ENCODE peak calls at places on chromosomes 3 and 15, in ten cellular contexts. D is HTR-8/SVneo; Z is pancreas; M is fibroblast of mammary gland; N is Caki2; T is T-helper 2 cell treated with Interferon-gamma antibody and Interleukin-4, amounts not matched to agents 5 μg/mL and 100 μg/mL, for 36 hours; S is iris pigment epithelial cell; B is T-cell; H is GM06990; C is NCI-H460. W is an unnamed sample.

GRCh38 chr3:76242886-76243753 is 457.8 kb upstream of the ZNF717 start:
- DNase-seq in D (no peak), Z (no peak), M (no peak), N (no peak), T (no peak), S (no peak), B (no peak), H (no peak), C (no peak), W (no peak)

GRCh38 chr3:155712008-155712407 is 32.9 kb downstream of the PLCH1 start:
- DNase-seq in D (no peak), Z (no peak), M (peak), N (no peak), T (no peak), S (no peak), B (no peak), H (no peak), C (no peak), W (no peak)

GRCh38 chr3:106413683-106414082 is 544.9 kb upstream of the CBLB start:
- DNase-seq in D (no peak), Z (no peak), M (no peak), N (no peak), T (no peak), S (no peak), B (no peak), H (no peak), C (no peak), W (no peak)

GRCh38 chr3:173660645-173661299 is 263.2 kb downstream of the NLGN1 start:
- DNase-seq in D (no peak), Z (no peak), M (no peak), N (no peak), T (no peak), S (peak), B (no peak), H (no peak), C (no peak), W (no peak)

GRCh38 chr15:67149859-67150824 is 84.7 kb downstream of the SMAD3 start:
- DNase-seq in D (peak), Z (peak), M (peak), N (peak), T (peak), S (peak), B (no peak), H (no peak), C (peak), W (peak)

GRCh38 chr15:75694241-75695182 is 18.1 kb downstream of the CSPG4 start:
- DNase-seq in D (peak), Z (peak), M (peak), N (no peak), T (no peak), S (peak), B (no peak), H (peak), C (no peak), W (peak)

GRCh38 chr15:65937476-65937875 is 68.2 kb downstream of the RAB11A start:
- DNase-seq in D (no peak), Z (peak), M (peak), N (peak), T (no peak), S (peak), B (no peak), H (no peak), C (no peak), W (no peak)

GRCh38 chr3:13220991-13221390 is 147.8 kb upstream of the IQSEC1 start:
- DNase-seq in D (no peak), Z (no peak), M (no peak), N (no peak), T (no peak), S (no peak), B (no peak), H (no peak), C (no peak), W (no peak)

GRCh38 chr3:14275962-14276909 is 97.6 kb downstream of the LSM3 start:
- DNase-seq in D (no peak), Z (no peak), M (no peak), N (no peak), T (no peak), S (no peak), B (no peak), H (no peak), C (no peak), W (no peak)

GRCh38 chr3:189232790-189233189 is 61.0 kb downstream of the TPRG1 start:
- DNase-seq in D (no peak), Z (no peak), M (no peak), N (no peak), T (no peak), S (no peak), B (no peak), H (no peak), C (no peak), W (no peak)

GRCh38 chr3:191434036-191434435 is 26.9 kb upstream of the PYDC2 start:
- DNase-seq in D (no peak), Z (no peak), M (no peak), N (no peak), T (no peak), S (no peak), B (no peak), H (no peak), C (no peak), W (no peak)

GRCh38 chr3:54087581-54088410 is 34.6 kb upstream of the CACNA2D3 start:
- DNase-seq in D (no peak), Z (no peak), M (no peak), N (no peak), T (no peak), S (no peak), B (no peak), H (peak), C (no peak), W (no peak)

GRCh38 chr3:187726564-187726963 is 18.7 kb downstream of the BCL6 start:
- DNase-seq in D (no peak), Z (no peak), M (no peak), N (no peak), T (no peak), S (no peak), B (no peak), H (no peak), C (no peak), W (no peak)

GRCh38 chr3:183239046-183239445 is 14.0 kb upstream of the B3GNT5 start:
- DNase-seq in D (no peak), Z (no peak), M (no peak), N (no peak), T (no peak), S (no peak), B (no peak), H (no peak), C (no peak), W (no peak)

GRCh38 chr15:58840048-58840447 is 68.9 kb downstream of the MINDY2 start:
- DNase-seq in D (no peak), Z (no peak), M (peak), N (no peak), T (no peak), S (peak), B (no peak), H (no peak), C (no peak), W (peak)

GRCh38 chr3:42780892-42781700 is 8.0 kb upstream of the CCDC13 start:
- DNase-seq in D (peak), Z (no peak), M (peak), N (peak), T (no peak), S (peak), B (no peak), H (peak), C (peak), W (peak)

GRCh38 chr3:189365609-189366564 is 194.1 kb downstream of the TPRG1 start:
- DNase-seq in D (no peak), Z (no peak), M (no peak), N (no peak), T (no peak), S (no peak), B (no peak), H (no peak), C (no peak), W (no peak)

GRCh38 chr3:34056181-34056910 is 257.9 kb downstream of the PDCD6IP start:
- DNase-seq in D (no peak), Z (no peak), M (no peak), N (peak), T (no peak), S (no peak), B (no peak), H (no peak), C (no peak), W (no peak)

GRCh38 chr15:45701108-45701507 is 66.3 kb downstream of the SQOR start:
- DNase-seq in D (no peak), Z (no peak), M (no peak), N (no peak), T (no peak), S (no peak), B (no peak), H (no peak), C (no peak), W (no peak)

GRCh38 chr3:168360993-168361392 is 265.3 kb upstream of the GOLIM4 start:
- DNase-seq in D (no peak), Z (no peak), M (no peak), N (no peak), T (no peak), S (no peak), B (no peak), H (no peak), C (no peak), W (no peak)

GRCh38 chr3:105678017-105678416 is 190.8 kb downstream of the CBLB start:
- DNase-seq in D (no peak), Z (no peak), M (no peak), N (no peak), T (no peak), S (no peak), B (no peak), H (no peak), C (no peak), W (no peak)

GRCh38 chr3:81888822-81889557 is 127.5 kb upstream of the GBE1 start:
- DNase-seq in D (no peak), Z (no peak), M (no peak), N (no peak), T (no peak), S (no peak), B (no peak), H (no peak), C (no peak), W (no peak)

GRCh38 chr3:67301556-67301955 is 303.4 kb downstream of the KBTBD8 start:
- DNase-seq in D (no peak), Z (no peak), M (no peak), N (peak), T (no peak), S (no peak), B (no peak), H (no peak), C (no peak), W (no peak)